ENCODE peak calls at places on chromosomes 2 and 18, in seven cellular contexts. One of them, this sample, is unnamed.

GRCh38 chr2:138716183-138716582 is 64.0 kb downstream of the NXPH2 start:
- DNase-seq in AG10803: no peak
- DNase-seq in HL-60: no peak
- DNase-seq in psoas muscle: no peak
- DNase-seq in endothelial cell of umbilical vein: no peak
- DNase-seq in prostate gland: no peak
- DNase-seq in lower leg skin: no peak
- DNase-seq in this sample: no peak

GRCh38 chr2:69437751-69438154 is 518 bp upstream of the NFU1 start:
- DNase-seq in lower leg skin: peak
- DNase-seq in HL-60: peak
- DNase-seq in AG10803: no peak
- DNase-seq in endothelial cell of umbilical vein: no peak
- DNase-seq in prostate gland: peak
- DNase-seq in psoas muscle: no peak
- DNase-seq in this sample: peak

GRCh38 chr18:43161528-43161927 is 46.0 kb upstream of the RIT2 start:
- DNase-seq in lower leg skin: no peak
- DNase-seq in AG10803: peak
- DNase-seq in psoas muscle: no peak
- DNase-seq in endothelial cell of umbilical vein: peak
- DNase-seq in HL-60: no peak
- DNase-seq in prostate gland: no peak
- DNase-seq in this sample: no peak

GRCh38 chr2:56040189-56040588 is 116.6 kb upstream of the EFEMP1 start:
- DNase-seq in endothelial cell of umbilical vein: no peak
- DNase-seq in lower leg skin: no peak
- DNase-seq in prostate gland: no peak
- DNase-seq in psoas muscle: no peak
- DNase-seq in HL-60: no peak
- DNase-seq in AG10803: no peak
- DNase-seq in this sample: no peak

GRCh38 chr2:11325961-11326691 is 18.3 kb downstream of the ROCK2 start:
- DNase-seq in AG10803: no peak
- DNase-seq in HL-60: no peak
- DNase-seq in psoas muscle: no peak
- DNase-seq in lower leg skin: no peak
- DNase-seq in endothelial cell of umbilical vein: no peak
- DNase-seq in prostate gland: no peak
- DNase-seq in this sample: no peak

GRCh38 chr2:120669121-120669952 is 66.3 kb upstream of the GLI2 start:
- DNase-seq in prostate gland: no peak
- DNase-seq in AG10803: peak
- DNase-seq in endothelial cell of umbilical vein: peak
- DNase-seq in lower leg skin: no peak
- DNase-seq in psoas muscle: no peak
- DNase-seq in HL-60: no peak
- DNase-seq in this sample: peak

GRCh38 chr2:175076272-175076671 is 71.1 kb upstream of the CHN1 start:
- DNase-seq in AG10803: no peak
- DNase-seq in HL-60: no peak
- DNase-seq in prostate gland: no peak
- DNase-seq in psoas muscle: no peak
- DNase-seq in endothelial cell of umbilical vein: no peak
- DNase-seq in lower leg skin: no peak
- DNase-seq in this sample: no peak

GRCh38 chr2:234378440-234378839 is 118.4 kb downstream of the ARL4C start:
- DNase-seq in prostate gland: no peak
- DNase-seq in endothelial cell of umbilical vein: no peak
- DNase-seq in AG10803: peak
- DNase-seq in HL-60: no peak
- DNase-seq in lower leg skin: no peak
- DNase-seq in psoas muscle: no peak
- DNase-seq in this sample: no peak

GRCh38 chr2:84781942-84782716 is 98.8 kb downstream of the TRABD2A start:
- DNase-seq in HL-60: no peak
- DNase-seq in prostate gland: no peak
- DNase-seq in AG10803: no peak
- DNase-seq in endothelial cell of umbilical vein: no peak
- DNase-seq in lower leg skin: no peak
- DNase-seq in psoas muscle: no peak
- DNase-seq in this sample: peak

DNA sequence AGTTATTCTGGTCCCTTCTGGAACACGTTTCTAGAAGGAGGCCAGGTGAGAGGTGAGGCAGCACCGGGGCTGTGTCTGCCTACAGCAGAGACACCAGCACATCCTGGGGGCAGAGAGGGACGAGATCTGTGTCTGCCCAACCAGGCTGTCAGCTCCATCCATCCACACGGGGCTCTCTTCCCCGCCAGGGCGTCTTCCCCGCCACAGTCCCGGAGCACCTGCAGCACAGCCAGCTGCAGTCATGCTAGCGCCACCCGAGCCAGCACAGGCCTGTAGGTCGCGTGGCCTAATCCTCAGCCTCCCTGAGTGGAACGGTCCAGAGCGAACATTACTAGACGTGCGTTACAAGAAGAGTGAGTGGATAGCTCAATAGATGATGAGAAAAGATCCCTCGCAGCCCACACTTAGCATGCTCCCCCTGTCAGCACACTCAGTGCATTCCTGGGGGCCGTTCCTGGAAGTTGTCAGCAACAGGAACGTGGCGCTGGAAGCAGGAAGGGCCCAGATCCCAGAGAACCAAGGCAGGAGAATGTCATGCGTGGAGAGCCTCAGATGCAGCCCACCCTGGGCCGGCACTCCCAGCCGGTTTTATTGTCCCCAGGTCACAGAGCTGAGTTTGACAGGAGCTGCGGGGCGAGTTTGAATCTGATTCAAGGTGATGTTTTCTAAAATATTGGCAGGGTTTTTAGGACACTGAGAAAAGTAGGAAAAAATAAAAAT is 179.0 kb downstream of the TWIST2 start:
- DNase-seq in endothelial cell of umbilical vein: no peak
- DNase-seq in prostate gland: no peak
- DNase-seq in lower leg skin: no peak
- DNase-seq in psoas muscle: no peak
- DNase-seq in AG10803: no peak
- DNase-seq in HL-60: no peak
- DNase-seq in this sample: no peak
- TF ChIP-seq CTCF in endothelial cell of umbilical vein: no peak
- TF ChIP-seq CTCF in prostate gland: no peak
- TF ChIP-seq CTCF in lower leg skin: no peak
- TF ChIP-seq CTCF in psoas muscle: no peak
- TF ChIP-seq CTCF in AG10803: no peak
- TF ChIP-seq CTCF in HL-60: no peak
- TF ChIP-seq CTCF in this sample: no peak

DNA sequence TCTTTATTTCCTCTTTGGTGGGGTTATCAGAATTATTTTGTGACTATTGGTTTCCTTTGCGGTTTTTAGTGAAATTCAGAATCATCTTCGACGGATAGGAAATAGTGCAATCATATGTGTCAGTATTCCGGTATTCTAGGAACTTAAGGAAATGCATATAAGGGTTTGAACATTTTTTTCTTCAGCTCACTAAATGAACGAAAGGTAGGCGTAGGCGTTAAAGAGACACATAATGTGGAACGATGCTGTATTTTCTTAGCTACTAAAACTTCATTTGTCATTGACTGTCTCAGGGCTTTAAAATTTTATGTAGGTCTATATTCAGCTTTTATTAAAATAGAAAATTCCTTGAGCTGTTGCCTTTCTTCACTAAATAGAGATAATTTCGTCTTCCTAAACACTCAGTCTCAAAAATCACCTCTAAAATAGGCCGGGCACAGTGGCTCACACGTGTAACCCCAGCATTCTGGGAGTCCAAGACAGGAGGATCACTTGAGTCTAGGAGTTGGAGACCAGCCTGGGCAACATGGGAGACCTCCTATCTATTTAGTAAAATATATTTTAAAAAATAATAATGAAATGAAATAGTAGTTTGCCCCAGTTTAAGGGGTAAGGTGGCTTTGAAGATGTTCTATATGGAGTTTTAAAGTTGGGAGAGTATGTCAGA is 1.5 kb upstream of the YES1 start:
- DNase-seq in endothelial cell of umbilical vein: no peak
- DNase-seq in prostate gland: no peak
- DNase-seq in psoas muscle: no peak
- DNase-seq in lower leg skin: no peak
- DNase-seq in AG10803: no peak
- DNase-seq in HL-60: no peak
- DNase-seq in this sample: peak
- TF ChIP-seq CTCF in endothelial cell of umbilical vein: no peak
- TF ChIP-seq CTCF in prostate gland: no peak
- TF ChIP-seq CTCF in psoas muscle: no peak
- TF ChIP-seq CTCF in lower leg skin: no peak
- TF ChIP-seq CTCF in AG10803: no peak
- TF ChIP-seq CTCF in HL-60: no peak
- TF ChIP-seq CTCF in this sample: no peak

GRCh38 chr2:19416083-19416482 is 57.7 kb upstream of the OSR1 start:
- DNase-seq in HL-60: no peak
- DNase-seq in AG10803: no peak
- DNase-seq in lower leg skin: no peak
- DNase-seq in prostate gland: no peak
- DNase-seq in psoas muscle: no peak
- DNase-seq in endothelial cell of umbilical vein: no peak
- DNase-seq in this sample: no peak

GRCh38 chr2:19419211-19419880 is 60.9 kb upstream of the OSR1 start:
- DNase-seq in AG10803: peak
- DNase-seq in endothelial cell of umbilical vein: no peak
- DNase-seq in prostate gland: no peak
- DNase-seq in HL-60: no peak
- DNase-seq in lower leg skin: no peak
- DNase-seq in psoas muscle: no peak
- DNase-seq in this sample: no peak

DNA sequence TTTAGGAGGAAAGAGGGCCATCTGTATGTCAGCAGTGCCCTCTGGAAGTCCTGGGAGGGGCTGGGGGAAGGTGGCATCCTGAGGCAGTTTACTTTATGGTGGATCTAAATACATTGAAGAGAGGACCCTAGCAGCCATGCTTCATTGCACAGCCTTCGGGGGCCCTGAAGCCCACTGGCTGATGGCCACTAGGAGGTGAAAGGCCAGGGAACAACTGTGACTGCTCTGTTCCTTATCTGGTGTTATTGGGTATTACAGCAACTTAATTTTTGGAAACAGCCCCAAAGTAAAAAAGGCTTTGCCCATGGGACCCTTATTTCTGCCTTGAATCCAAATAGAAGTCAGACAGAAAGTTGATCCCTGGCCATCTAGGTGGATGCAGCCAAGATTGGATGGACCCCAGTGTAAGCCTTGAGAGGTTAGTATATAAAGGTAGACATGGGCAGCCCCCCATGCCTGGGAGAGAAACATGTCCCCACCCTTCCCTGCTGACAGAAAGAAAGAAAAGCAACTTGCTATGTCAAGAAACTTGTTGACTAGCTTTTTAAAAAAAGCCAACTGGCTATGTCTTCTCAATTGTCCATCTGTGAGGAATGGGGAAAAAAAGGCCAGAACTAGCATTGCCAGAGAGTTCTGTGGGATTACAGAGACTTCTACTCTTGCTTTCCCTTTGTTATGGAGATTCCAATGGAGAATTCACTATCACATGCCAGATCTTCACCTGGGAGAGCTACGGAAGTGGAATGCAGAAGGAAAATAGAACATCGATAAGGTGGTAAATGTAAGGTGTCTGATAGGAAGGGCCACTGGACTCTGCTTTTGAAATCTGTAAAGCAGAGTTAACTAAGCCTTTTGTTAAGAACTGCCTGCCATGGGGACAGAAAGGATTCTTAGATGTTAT is 58.6 kb upstream of the OSR1 start:
- DNase-seq in AG10803: no peak
- DNase-seq in lower leg skin: no peak
- DNase-seq in endothelial cell of umbilical vein: no peak
- DNase-seq in psoas muscle: no peak
- DNase-seq in prostate gland: no peak
- DNase-seq in HL-60: no peak
- DNase-seq in this sample: no peak
- TF ChIP-seq CTCF in AG10803: no peak
- TF ChIP-seq CTCF in lower leg skin: no peak
- TF ChIP-seq CTCF in endothelial cell of umbilical vein: no peak
- TF ChIP-seq CTCF in psoas muscle: no peak
- TF ChIP-seq CTCF in prostate gland: no peak
- TF ChIP-seq CTCF in HL-60: no peak
- TF ChIP-seq CTCF in this sample: no peak

GRCh38 chr2:119491776-119492525 is 32.3 kb downstream of the SCTR start:
- DNase-seq in prostate gland: peak
- DNase-seq in HL-60: no peak
- DNase-seq in psoas muscle: no peak
- DNase-seq in endothelial cell of umbilical vein: peak
- DNase-seq in AG10803: peak
- DNase-seq in lower leg skin: no peak
- DNase-seq in this sample: no peak

GRCh38 chr2:119496682-119497081 is 27.6 kb downstream of the SCTR start:
- DNase-seq in prostate gland: no peak
- DNase-seq in lower leg skin: no peak
- DNase-seq in psoas muscle: no peak
- DNase-seq in HL-60: no peak
- DNase-seq in AG10803: no peak
- DNase-seq in endothelial cell of umbilical vein: no peak
- DNase-seq in this sample: no peak

GRCh38 chr2:119494163-119494790 is 30.0 kb downstream of the SCTR start:
- DNase-seq in HL-60: no peak
- DNase-seq in psoas muscle: no peak
- DNase-seq in lower leg skin: no peak
- DNase-seq in AG10803: no peak
- DNase-seq in endothelial cell of umbilical vein: no peak
- DNase-seq in prostate gland: no peak
- DNase-seq in this sample: no peak

GRCh38 chr2:119490653-119491195 is 33.6 kb downstream of the SCTR start:
- DNase-seq in psoas muscle: no peak
- DNase-seq in lower leg skin: no peak
- DNase-seq in prostate gland: no peak
- DNase-seq in endothelial cell of umbilical vein: no peak
- DNase-seq in AG10803: no peak
- DNase-seq in HL-60: no peak
- DNase-seq in this sample: no peak

GRCh38 chr2:119495948-119496347 is 28.3 kb downstream of the SCTR start:
- DNase-seq in AG10803: no peak
- DNase-seq in endothelial cell of umbilical vein: no peak
- DNase-seq in lower leg skin: no peak
- DNase-seq in psoas muscle: no peak
- DNase-seq in HL-60: no peak
- DNase-seq in prostate gland: no peak
- DNase-seq in this sample: no peak
- TF ChIP-seq CTCF in AG10803: no peak
- TF ChIP-seq CTCF in endothelial cell of umbilical vein: no peak
- TF ChIP-seq CTCF in lower leg skin: no peak
- TF ChIP-seq CTCF in psoas muscle: no peak
- TF ChIP-seq CTCF in HL-60: no peak
- TF ChIP-seq CTCF in prostate gland: no peak
- TF ChIP-seq CTCF in this sample: no peak